ENCODE peak calls at places on chromosomes 11 and 22, in four cellular contexts. P, H, W and J are unnamed samples.
A peak's percentile ranks its signal among the peaks of the same experiment; 100 is the strongest.

GRCh38 chr11:120128392-120129172 is 9.3 kb downstream of the TRIM29 start:
- DNase-seq in P (no peak), H (no peak), W (no peak), J (no peak)

GRCh38 chr11:64694821-64695365 is 28.1 kb downstream of the NRXN2 start:
- DNase-seq in P (no peak), H (peak; percentile 74), W (no peak), J (no peak)

GRCh38 chr11:109138200-109138599 is 283.8 kb upstream of the C11orf87 start:
- DNase-seq in P (no peak), H (no peak), W (no peak), J (no peak)

GRCh38 chr11:95495722-95496121 is 264.7 kb upstream of the SESN3 start:
- DNase-seq in P (no peak), H (no peak), W (no peak), J (no peak)

GRCh38 chr11:24781288-24781687 is 284.4 kb downstream of the LUZP2 start:
- DNase-seq in P (no peak), H (no peak), W (no peak), J (no peak)

GRCh38 chr11:117828641-117829368 is 4.3 kb upstream of the FXYD2 start:
- DNase-seq in P (peak; percentile 78), H (no peak), W (peak; percentile 70), J (peak; percentile 56)

GRCh38 chr22:48426466-48427380 is 1401.0 kb downstream of the BRD1 start:
- DNase-seq in P (no peak), H (no peak), W (no peak), J (no peak)

GRCh38 chr11:2795491-2795991 is 90.0 kb downstream of the CDKN1C start:
- DNase-seq in P (no peak), H (no peak), W (no peak), J (no peak)

GRCh38 chr11:43119275-43119970 is 192.4 kb upstream of the API5 start:
- DNase-seq in P (no peak), H (no peak), W (no peak), J (no peak)

GRCh38 chr11:95556011-95556341 is 233.6 kb downstream of the FAM76B start:
- DNase-seq in P (no peak), H (no peak), W (no peak), J (no peak)

GRCh38 chr11:71986131-71986530 is 12.6 kb upstream of the IL18BP start:
- DNase-seq in P (no peak), H (no peak), W (no peak), J (no peak)

GRCh38 chr11:109362059-109362458 is 59.9 kb upstream of the C11orf87 start:
- DNase-seq in P (no peak), H (no peak), W (no peak), J (no peak)

GRCh38 chr11:43708776-43709175 is 28.2 kb downstream of the HSD17B12 start:
- DNase-seq in P (no peak), H (no peak), W (no peak), J (no peak)

GRCh38 chr11:76471378-76471777 is 26.6 kb downstream of the EMSY start:
- DNase-seq in P (no peak), H (no peak), W (no peak), J (no peak)